ENCODE peak calls at places on chromosomes 13 and 19, in four cellular contexts. X is HAP-1, Q is mesendoderm, H is psoas muscle. Z is an unnamed sample.

GRCh38 chr19:46428278-46429141 is at the start of gene PNMA8C:
- DNase-seq in X (peak; percentile 79), H (peak; percentile 80), Q (peak; percentile 90), Z (peak; percentile 85)

GRCh38 chr13:46803586-46803985 is 6.6 kb upstream of the ESD start:
- DNase-seq in Q (no peak), H (no peak), X (no peak), Z (no peak)

GRCh38 chr13:95502216-95502615 is 50.3 kb upstream of the CLDN10 start:
- DNase-seq in Q (no peak), H (no peak), X (no peak), Z (no peak)

GRCh38 chr13:48043789-48044503 is 6.4 kb downstream of the NUDT15 start:
- DNase-seq in H (no peak), X (no peak), Q (no peak), Z (no peak)

GRCh38 chr13:69524459-69525155 is 583.0 kb upstream of the ATXN8OS start:
- DNase-seq in H (no peak), Q (peak; percentile 7), X (no peak), Z (no peak)

GRCh38 chr19:15453091-15453498 is 3.3 kb upstream of the WIZ start:
- DNase-seq in X (no peak), Q (no peak), H (no peak), Z (no peak)

GRCh38 chr13:87274209-87274819 is 396.9 kb upstream of the SLITRK5 start:
- DNase-seq in Q (peak; percentile 77), H (no peak), X (peak; percentile 73), Z (peak; percentile 27)

GRCh38 chr19:3054972-3055740 is 7.1 kb downstream of the TLE5 start:
- DNase-seq in Q (peak; percentile 53), X (no peak), H (no peak), Z (no peak)

GRCh38 chr13:86188170-86188569 is 389.0 kb upstream of the SLITRK6 start:
- DNase-seq in X (no peak), H (no peak), Q (peak; percentile 36), Z (no peak)

GRCh38 chr13:34764246-34764645 is 177.8 kb upstream of the NBEA start:
- DNase-seq in H (no peak), Q (no peak), X (no peak), Z (no peak)

GRCh38 chr19:294819-295686 is 3.9 kb upstream of the PLPP2 start:
- DNase-seq in X (peak; percentile 82), Q (peak; percentile 55), H (peak; percentile 52), Z (no peak)

GRCh38 chr19:19568802-19569756 is 31.0 kb downstream of the CILP2 start:
- DNase-seq in H (no peak), Q (no peak), X (no peak), Z (no peak)

GRCh38 chr13:49664606-49665005 is 26.7 kb downstream of the EBPL start:
- DNase-seq in H (no peak), Q (peak; percentile 83), X (peak; percentile 80), Z (no peak)

GRCh38 chr19:22901431-22902130 is 69.5 kb downstream of the ZNF723 start:
- DNase-seq in H (no peak), Q (no peak), X (no peak), Z (no peak)

GRCh38 chr19:48878219-48879024 is 6.2 kb downstream of the PPP1R15A start:
- DNase-seq in H (no peak), Q (no peak), X (no peak), Z (no peak)

GRCh38 chr13:36412736-36413135 is 19.6 kb upstream of the CCNA1 start:
- DNase-seq in X (no peak), Q (no peak), H (no peak), Z (no peak)

GRCh38 chr19:17332677-17333581 is 1.7 kb downstream of the ANO8 start:
- DNase-seq in H (no peak), X (peak; percentile 92), Q (peak; percentile 94), Z (no peak)

GRCh38 chr19:19777692-19778091 is 43.9 kb downstream of the ZNF506 start:
- DNase-seq in H (no peak), X (no peak), Q (no peak), Z (no peak)

GRCh38 chr13:51444922-51445321 is 7.9 kb downstream of the INTS6 start:
- DNase-seq in H (no peak), Q (peak; percentile 33), X (no peak), Z (no peak)

GRCh38 chr13:83943530-83944279 is 61.4 kb upstream of the SLITRK1 start:
- DNase-seq in X (no peak), H (no peak), Q (peak; percentile 22), Z (no peak)

GRCh38 chr13:31174018-31174417 is 12.3 kb upstream of the HSPH1 start:
- DNase-seq in H (no peak), X (no peak), Q (no peak), Z (no peak)

GRCh38 chr13:37476874-37477273 is 121.7 kb downstream of the POSTN start:
- DNase-seq in X (peak; percentile 21), Q (peak; percentile 48), H (no peak), Z (no peak)

GRCh38 chr13:69234171-69234570 is 873.5 kb upstream of the ATXN8OS start:
- DNase-seq in H (no peak), X (no peak), Q (no peak), Z (no peak)

GRCh38 chr19:5122121-5122400 is 153.1 kb downstream of the KDM4B start:
- DNase-seq in H (no peak), X (no peak), Q (no peak), Z (no peak)

GRCh38 chr19:53594811-53595509 is 36.8 kb upstream of the DPRX start:
- DNase-seq in X (no peak), H (no peak), Q (peak; percentile 87), Z (peak; percentile 96)
- H3K4me1 ChIP-seq in X (no peaks in the 10 kb centered on the region), H (no peaks in the 10 kb centered on the region), Q (peaks cover 11% of the 10 kb centered on the region), Z (peaks cover 7% of the 10 kb centered on the region)

GRCh38 chr19:13169769-13170168 is 19.6 kb downstream of the IER2 start:
- DNase-seq in X (no peak), Q (no peak), H (no peak), Z (no peak)
- H3K4me1 ChIP-seq in X (peaks cover 28% of the 10 kb centered on the region), Q (peaks cover 10% of the 10 kb centered on the region), H (peaks cover 18% of the 10 kb centered on the region), Z (peaks cover 4% of the 10 kb centered on the region)

DNA sequence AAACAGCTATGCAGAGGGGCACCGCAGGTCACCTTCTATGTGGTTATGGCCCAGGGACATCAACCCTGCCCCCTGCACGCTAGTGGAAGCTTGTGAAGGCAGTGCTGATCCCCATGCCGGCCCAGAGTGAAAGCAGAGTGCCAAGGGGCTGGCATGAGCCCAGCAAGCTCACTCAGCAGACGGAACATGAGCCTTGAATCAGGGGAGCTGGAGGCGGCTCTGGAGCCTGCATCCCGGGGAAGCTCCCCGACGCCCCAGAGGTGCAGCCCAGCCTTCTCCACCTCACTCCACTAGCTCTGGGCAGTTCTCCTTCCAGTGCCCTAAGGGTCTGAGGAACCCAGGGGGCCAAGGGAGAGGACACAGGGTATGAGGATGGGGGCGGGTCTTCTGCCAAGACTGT is 19.0 kb upstream of the ISYNA1 start:
- DNase-seq in H (peak; percentile 88), X (no peak), Q (no peak), Z (no peak)
- H3K4me1 ChIP-seq in H (peaks cover 45% of the 10 kb centered on the region), X (no peaks in the 10 kb centered on the region), Q (peaks cover 3% of the 10 kb centered on the region), Z (no peaks in the 10 kb centered on the region)

DNA sequence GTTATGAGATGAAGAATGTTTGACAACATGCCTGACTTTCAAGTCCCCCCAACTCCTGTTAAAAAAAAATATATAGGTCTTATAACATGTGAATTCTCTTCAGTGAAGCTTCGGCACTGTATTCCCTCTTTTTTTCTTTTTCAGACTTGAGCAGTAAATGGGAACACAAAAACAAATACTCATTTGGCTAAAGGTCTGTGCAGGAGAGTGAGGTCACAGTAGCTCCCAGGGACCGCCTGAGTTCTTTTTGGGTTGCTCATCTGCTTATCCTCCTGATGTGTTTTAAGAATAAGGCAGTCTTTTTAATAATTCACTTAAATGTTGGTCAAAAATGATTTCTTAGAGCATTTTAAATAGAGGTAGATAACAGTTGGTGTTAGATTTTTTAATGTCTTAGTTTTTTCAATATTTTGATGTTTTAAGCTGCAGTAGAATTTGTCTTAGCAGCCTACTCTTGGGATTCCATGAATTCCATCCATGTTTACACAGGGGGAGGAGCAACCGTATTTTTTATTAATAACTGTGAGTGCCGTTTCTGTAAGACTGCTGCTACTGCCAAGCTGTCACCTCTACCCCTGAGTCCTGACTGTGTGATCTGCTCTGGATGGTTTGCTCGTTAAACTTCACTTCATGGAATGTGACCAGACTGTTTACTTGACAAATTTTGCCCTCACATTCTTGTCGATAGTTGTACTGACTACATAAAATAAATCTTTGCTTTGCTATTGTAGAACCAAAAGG is 14.9 kb downstream of the HNRNPM start:
- DNase-seq in Q (no peak), X (no peak), H (no peak), Z (no peak)
- H3K4me1 ChIP-seq in Q (peaks cover 11% of the 10 kb centered on the region), X (peaks cover 26% of the 10 kb centered on the region), H (peaks cover 91% of the 10 kb centered on the region), Z (peaks cover 3% of the 10 kb centered on the region)

GRCh38 chr19:1873524-1874473 is 10.4 kb upstream of the KLF16 start:
- DNase-seq in H (no peak), X (peak; percentile 50), Q (no peak), Z (no peak)
- H3K4me1 ChIP-seq in H (peaks cover 36% of the 10 kb centered on the region), X (peaks cover 16% of the 10 kb centered on the region), Q (no peaks in the 10 kb centered on the region), Z (peaks cover 3% of the 10 kb centered on the region)

GRCh38 chr19:31000913-31001312 is 348.3 kb downstream of the TSHZ3 start:
- DNase-seq in Q (no peak), X (no peak), H (no peak), Z (no peak)
- H3K4me1 ChIP-seq in Q (no peaks in the 10 kb centered on the region), X (no peaks in the 10 kb centered on the region), H (no peaks in the 10 kb centered on the region), Z (no peaks in the 10 kb centered on the region)

GRCh38 chr13:88395804-88396203 is 724.6 kb downstream of the SLITRK5 start:
- DNase-seq in X (no peak), Q (no peak), H (no peak), Z (no peak)
- H3K4me1 ChIP-seq in X (no peaks in the 10 kb centered on the region), Q (no peaks in the 10 kb centered on the region), H (no peaks in the 10 kb centered on the region), Z (no peaks in the 10 kb centered on the region)